ENCODE peak calls at places on chromosomes 6 and 20, in eight cellular contexts. F is fibroblast of mammary gland, K is Peyer's patch, Z is fibroblast of pulmonary artery, S is upper lobe of right lung, X is epithelial cell of esophagus, N is body of pancreas, J is tibial nerve. L is an unnamed sample.

GRCh38 chr6:85166106-85166505 is 283.8 kb upstream of the NT5E start:
- DNase-seq in K (no peak), N (no peak), Z (no peak), F (no peak), S (no peak), X (no peak), J (no peak), L (no peak)

GRCh38 chr6:78583079-78583478 is 284.3 kb upstream of the IRAK1BP1 start:
- DNase-seq in N (no peak), Z (no peak), J (no peak), K (no peak), X (peak; percentile 14), F (no peak), S (no peak), L (no peak)

GRCh38 chr6:10297825-10298224 is 117.0 kb downstream of the TFAP2A start:
- DNase-seq in X (peak; percentile 52), J (no peak), N (no peak), S (no peak), F (no peak), K (no peak), Z (peak; percentile 3), L (no peak)

GRCh38 chr6:13303668-13304017 is 24.7 kb downstream of the TBC1D7 start:
- DNase-seq in Z (peak; percentile 86), J (peak; percentile 57), X (peak; percentile 60), S (peak; percentile 79), F (peak; percentile 67), N (peak; percentile 28), K (peak; percentile 74), L (peak; percentile 83)

GRCh38 chr6:152068622-152069261 is 261.3 kb downstream of the ESR1 start:
- DNase-seq in K (no peak), S (no peak), X (peak; percentile 46), F (peak; percentile 46), N (no peak), J (no peak), Z (peak; percentile 21), L (no peak)

GRCh38 chr20:41178495-41178894 is 41.2 kb downstream of the PLCG1 start:
- DNase-seq in Z (no peak), N (no peak), J (peak; percentile 4), S (no peak), X (no peak), K (peak; percentile 3), F (no peak), L (no peak)

GRCh38 chr6:35024601-35025054 is 116.5 kb downstream of the TCP11 start:
- DNase-seq in N (peak; percentile 23), J (no peak), Z (peak; percentile 87), S (peak; percentile 83), K (no peak), F (peak; percentile 40), X (peak; percentile 98), L (no peak)

GRCh38 chr6:31578461-31579118 is 3.2 kb downstream of the TNF start:
- DNase-seq in N (peak; percentile 56), K (no peak), F (no peak), S (no peak), J (no peak), Z (no peak), X (peak; percentile 90), L (no peak)

GRCh38 chr6:39929733-39930461 is 4.4 kb downstream of the MOCS1 start:
- DNase-seq in N (no peak), J (no peak), X (no peak), K (no peak), Z (peak; percentile 14), F (peak; percentile 46), S (no peak), L (no peak)

GRCh38 chr6:117956386-117956785 is 49.3 kb downstream of the SLC35F1 start:
- DNase-seq in Z (no peak), J (no peak), S (no peak), X (no peak), N (no peak), F (no peak), K (no peak), L (no peak)

GRCh38 chr6:168736039-168736438 is 295.1 kb downstream of the SMOC2 start:
- DNase-seq in Z (no peak), S (no peak), N (no peak), J (no peak), X (no peak), K (no peak), F (no peak), L (no peak)

GRCh38 chr6:47428746-47429664 is 48.6 kb upstream of the CD2AP start:
- DNase-seq in N (no peak), F (no peak), K (no peak), X (no peak), J (no peak), Z (no peak), S (no peak), L (no peak)

GRCh38 chr6:112806163-112806900 is 459.2 kb downstream of the RFPL4B start:
- DNase-seq in J (no peak), F (peak; percentile 50), S (no peak), X (no peak), N (no peak), Z (no peak), K (no peak), L (no peak)

GRCh38 chr6:139539852-139540251 is 165.4 kb upstream of the CITED2 start:
- DNase-seq in S (peak; percentile 77), K (no peak), N (peak; percentile 73), J (no peak), X (peak; percentile 96), F (peak; percentile 98), Z (peak; percentile 91), L (no peak)

GRCh38 chr6:30779850-30780641 is 35.7 kb upstream of the IER3 start:
- DNase-seq in K (no peak), S (no peak), F (no peak), J (no peak), Z (no peak), X (peak; percentile 52), N (no peak), L (no peak)

GRCh38 chr6:132063738-132064137 is 112.6 kb upstream of the CCN2 start:
- DNase-seq in J (no peak), K (no peak), X (peak; percentile 84), F (peak; percentile 91), Z (peak; percentile 91), N (no peak), S (no peak), L (no peak)

GRCh38 chr6:121608270-121608669 is 172.8 kb downstream of the GJA1 start:
- DNase-seq in K (no peak), N (no peak), Z (no peak), S (no peak), F (peak; percentile 55), X (peak; percentile 37), J (no peak), L (no peak)

GRCh38 chr6:122432816-122433215 is 33.4 kb downstream of the HSF2 start:
- DNase-seq in F (no peak), S (no peak), J (no peak), X (no peak), N (no peak), Z (no peak), K (no peak), L (no peak)

GRCh38 chr20:57498425-57499400 is 26.2 kb downstream of the CTCFL start:
- DNase-seq in J (no peak), K (no peak), F (no peak), S (no peak), N (no peak), Z (peak; percentile 22), X (peak; percentile 38), L (no peak)
- TF ChIP-seq CTCF in J (no peak), K (no peak), F (peak; percentile 14), S (peak; percentile 31), N (no peak), Z (peak; percentile 42), X (peak; percentile 52), L (peak; percentile 71)

DNA sequence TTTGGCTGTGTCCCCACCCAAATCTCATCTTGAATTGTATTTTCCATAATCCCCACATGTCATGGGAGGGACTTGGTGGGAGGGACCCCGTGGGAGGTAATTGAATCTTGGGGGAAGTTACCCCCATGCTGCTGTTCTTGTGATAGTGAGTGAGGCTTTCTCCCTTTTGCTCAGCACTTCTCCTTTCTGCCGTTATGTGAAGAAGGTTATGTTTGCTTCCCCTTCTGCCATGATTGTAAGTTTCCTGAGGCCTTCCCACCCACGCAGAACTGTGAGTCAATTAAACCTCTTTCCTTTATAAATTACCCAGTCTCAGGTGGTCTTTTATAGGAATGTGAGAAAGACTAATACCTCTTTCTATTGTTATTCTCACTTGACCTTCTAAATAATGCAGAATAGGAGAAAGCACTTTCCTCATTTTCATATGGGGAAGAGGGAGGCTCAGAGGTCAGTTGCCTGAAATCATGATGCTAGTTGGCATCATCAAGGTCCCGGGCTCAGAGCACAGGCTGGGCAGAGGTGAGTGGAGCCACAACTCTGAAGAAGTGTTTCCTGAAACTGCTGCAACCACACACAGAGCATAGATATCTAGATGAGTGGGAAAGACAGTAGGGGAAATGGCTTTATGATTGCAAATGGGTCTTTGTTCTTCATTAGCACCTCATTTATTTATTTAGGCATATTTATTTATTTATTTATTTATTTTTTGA is 191.0 kb downstream of the QKI start:
- DNase-seq in K (no peak), Z (no peak), N (no peak), S (no peak), F (no peak), X (no peak), J (no peak), L (no peak)
- H3K4me3 ChIP-seq in K (no peak overlapping the region), Z (no peak overlapping the region), N (no peak overlapping the region), S (no peak overlapping the region), F (no peak overlapping the region), X (no peak overlapping the region), J (no peak overlapping the region), L (no peak overlapping the region)

GRCh38 chr20:14193443-14193842 is 144.0 kb downstream of the FLRT3 start:
- DNase-seq in J (no peak), Z (no peak), S (no peak), F (no peak), X (peak; percentile 8), N (no peak), K (no peak), L (no peak)

GRCh38 chr20:14191559-14191958 is 145.9 kb downstream of the FLRT3 start:
- DNase-seq in K (no peak), J (no peak), X (no peak), F (no peak), S (no peak), Z (no peak), N (no peak), L (no peak)

GRCh38 chr20:14189794-14190402 is 147.5 kb downstream of the FLRT3 start:
- DNase-seq in J (no peak), K (no peak), Z (peak; percentile 64), S (no peak), N (no peak), X (peak; percentile 68), F (peak; percentile 69), L (no peak)

GRCh38 chr20:14197097-14197496 is 140.3 kb downstream of the FLRT3 start:
- DNase-seq in N (no peak), F (peak; percentile 26), J (no peak), S (no peak), Z (peak; percentile 42), K (no peak), X (no peak), L (no peak)

DNA sequence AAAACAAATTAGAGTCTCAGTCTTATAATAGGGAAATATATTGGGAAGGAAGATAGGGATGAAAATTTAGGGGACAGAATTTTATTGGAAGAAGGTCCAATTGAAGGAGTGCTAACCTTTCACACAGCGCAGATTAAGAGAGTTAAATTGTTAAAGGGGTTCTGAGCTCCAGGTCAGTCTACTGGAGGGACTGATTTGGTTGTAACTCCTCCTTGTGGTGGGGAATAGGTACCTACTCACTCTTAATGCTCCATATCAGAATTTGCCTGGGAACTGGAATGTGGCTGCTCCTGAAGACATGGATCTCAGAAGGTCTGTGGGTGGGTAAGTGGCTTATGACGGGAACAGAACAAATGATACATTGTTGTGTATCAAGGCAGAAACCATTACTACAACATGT is 143.5 kb downstream of the FLRT3 start:
- DNase-seq in S (no peak), F (peak; percentile 2), J (no peak), N (no peak), Z (peak; percentile 3), K (no peak), X (peak; percentile 10), L (no peak)
- TF ChIP-seq CTCF in S (no peak), F (peak; percentile 26), J (no peak), N (no peak), Z (peak; percentile 12), K (no peak), X (peak; percentile 33), L (no peak)

GRCh38 chr6:28789553-28790083 is 134.2 kb downstream of the TRIM27 start:
- DNase-seq in X (peak; percentile 64), J (no peak), Z (peak; percentile 57), K (no peak), F (peak; percentile 75), N (no peak), S (no peak), L (no peak)
- H3K4me3 ChIP-seq in X (peak overlapping the region; percentile 54), J (no peak overlapping the region), Z (peak overlapping the region; percentile 52), K (no peak overlapping the region), F (peak overlapping the region; percentile 71), N (no peak overlapping the region), S (peak overlapping the region; percentile 8), L (no peak overlapping the region)